ENCODE peak calls at places on chromosomes 3 and 15, in five cellular contexts. I, G, Y, A and K are unnamed samples.

GRCh38 chr3:106399773-106400172 is 531.0 kb upstream of the CBLB start:
- DNase-seq in I (no peak), G (no peak), Y (no peak), A (no peak), K (no peak)

GRCh38 chr3:174330303-174330702 is 528.8 kb upstream of the NAALADL2 start:
- DNase-seq in I (peak), G (peak), Y (no peak), A (no peak), K (peak)

GRCh38 chr3:141412936-141413354 is 44.6 kb downstream of the ZBTB38 start:
- DNase-seq in I (peak), G (peak), Y (peak), A (no peak), K (peak)

GRCh38 chr3:141052570-141053069 is 1.5 kb downstream of the SPSB4 start:
- DNase-seq in I (no peak), G (no peak), Y (peak), A (peak), K (no peak)

GRCh38 chr3:16998236-16998923 is 113.6 kb downstream of the PLCL2 start:
- DNase-seq in I (no peak), G (no peak), Y (no peak), A (no peak), K (no peak)

GRCh38 chr15:94052711-94053110 is 178.7 kb upstream of the MCTP2 start:
- DNase-seq in I (no peak), G (no peak), Y (no peak), A (no peak), K (no peak)

GRCh38 chr15:42736178-42736792 is 643 bp downstream of the CDAN1 start:
- DNase-seq in I (no peak), G (peak), Y (no peak), A (peak), K (no peak)

GRCh38 chr15:69760890-69761568 is 308.4 kb downstream of the RPLP1 start:
- DNase-seq in I (peak), G (peak), Y (peak), A (peak), K (peak)

GRCh38 chr3:62554264-62554799 is 181.0 kb upstream of the FEZF2 start:
- DNase-seq in I (no peak), G (peak), Y (no peak), A (no peak), K (no peak)

GRCh38 chr3:177195941-177196472 is 1.3 kb downstream of the TBL1XR1 start:
- DNase-seq in I (no peak), G (peak), Y (no peak), A (no peak), K (no peak)

GRCh38 chr3:177194319-177194718 is 3.0 kb downstream of the TBL1XR1 start:
- DNase-seq in I (no peak), G (no peak), Y (no peak), A (no peak), K (no peak)

GRCh38 chr3:177191108-177191779 is 6.0 kb downstream of the TBL1XR1 start:
- DNase-seq in I (no peak), G (no peak), Y (no peak), A (no peak), K (no peak)

GRCh38 chr3:177195242-177195940 is 1.9 kb downstream of the TBL1XR1 start:
- DNase-seq in I (no peak), G (no peak), Y (no peak), A (peak), K (no peak)

GRCh38 chr3:177193706-177194268 is 3.5 kb downstream of the TBL1XR1 start:
- DNase-seq in I (no peak), G (no peak), Y (no peak), A (no peak), K (no peak)
- H3K4me3 ChIP-seq in I (peak), G (no peak), Y (peak), A (peak), K (no peak)

GRCh38 chr3:76308541-76308940 is 523.2 kb upstream of the ZNF717 start:
- DNase-seq in I (peak), G (peak), Y (no peak), A (no peak), K (peak)

GRCh38 chr3:76307556-76307955 is 522.2 kb upstream of the ZNF717 start:
- DNase-seq in I (no peak), G (peak), Y (no peak), A (no peak), K (no peak)

GRCh38 chr3:76310661-76311060 is 525.3 kb upstream of the ZNF717 start:
- DNase-seq in I (no peak), G (no peak), Y (no peak), A (no peak), K (no peak)

DNA sequence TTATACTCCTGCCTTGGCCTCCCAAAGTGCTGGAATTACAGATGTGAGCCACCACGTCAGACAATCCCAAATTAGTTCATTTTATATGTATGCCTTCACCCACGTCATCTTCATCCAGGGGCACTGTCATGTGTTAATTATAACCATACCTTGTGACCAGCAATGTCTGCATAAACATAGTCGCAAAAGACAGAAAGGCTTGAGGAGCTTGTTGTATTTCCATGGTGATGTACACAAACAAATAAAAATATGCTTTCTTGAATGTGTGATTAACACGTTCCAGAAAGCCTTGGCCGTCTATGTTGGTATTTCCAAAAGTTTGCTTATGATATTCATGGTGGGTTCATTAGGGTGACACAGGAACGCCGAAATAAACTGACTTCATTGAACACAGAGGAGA is 524.7 kb upstream of the ZNF717 start:
- DNase-seq in I (no peak), G (no peak), Y (no peak), A (no peak), K (no peak)
- TF ChIP-seq CTCF in I (no peak), G (no peak), Y (no peak), A (no peak), K (no peak)

GRCh38 chr15:58330468-58330793 is 101.4 kb upstream of the LIPC start:
- DNase-seq in I (no peak), G (peak), Y (no peak), A (no peak), K (no peak)

GRCh38 chr15:58329781-58330467 is 101.9 kb upstream of the LIPC start:
- DNase-seq in I (no peak), G (no peak), Y (no peak), A (no peak), K (no peak)

GRCh38 chr15:58331903-58332675 is 99.7 kb upstream of the LIPC start:
- DNase-seq in I (peak), G (peak), Y (peak), A (peak), K (peak)

GRCh38 chr15:58331562-58331902 is 100.3 kb upstream of the LIPC start:
- DNase-seq in I (no peak), G (no peak), Y (no peak), A (no peak), K (peak)

GRCh38 chr15:58330836-58331561 is 100.8 kb upstream of the LIPC start:
- DNase-seq in I (no peak), G (peak), Y (no peak), A (peak), K (no peak)
- H3K4me3 ChIP-seq in I (no peak), G (peak), Y (no peak), A (peak), K (no peak)

GRCh38 chr3:165343185-165343584 is 147.0 kb upstream of the SLITRK3 start:
- DNase-seq in I (no peak), G (no peak), Y (no peak), A (no peak), K (no peak)

GRCh38 chr3:165336786-165337185 is 140.6 kb upstream of the SLITRK3 start:
- DNase-seq in I (no peak), G (no peak), Y (no peak), A (peak), K (no peak)

GRCh38 chr3:165339753-165340152 is 143.6 kb upstream of the SLITRK3 start:
- DNase-seq in I (no peak), G (no peak), Y (no peak), A (no peak), K (no peak)
- TF ChIP-seq CTCF in I (peak), G (no peak), Y (no peak), A (peak), K (no peak)

GRCh38 chr15:64211696-64212095 is 48.9 kb upstream of the PPIB start:
- DNase-seq in I (no peak), G (no peak), Y (no peak), A (no peak), K (no peak)
- H3K4me3 ChIP-seq in I (no peak), G (no peak), Y (no peak), A (no peak), K (no peak)

GRCh38 chr3:184174278-184174645 is 393 bp upstream of the AP2M1 start:
- DNase-seq in I (no peak), G (no peak), Y (no peak), A (no peak), K (no peak)

GRCh38 chr3:184173374-184173722 is 1.3 kb upstream of the AP2M1 start:
- DNase-seq in I (no peak), G (no peak), Y (no peak), A (no peak), K (no peak)

GRCh38 chr3:184175506-184175905 is 851 bp downstream of the AP2M1 start:
- DNase-seq in I (no peak), G (no peak), Y (no peak), A (no peak), K (no peak)

GRCh38 chr3:184175981-184176376 is 1.3 kb downstream of the AP2M1 start:
- DNase-seq in I (no peak), G (peak), Y (no peak), A (no peak), K (no peak)

GRCh38 chr3:184174646-184175492 is at the start of gene AP2M1:
- DNase-seq in I (peak), G (peak), Y (peak), A (peak), K (peak)
- TF ChIP-seq CTCF in I (no peak), G (no peak), Y (no peak), A (peak), K (no peak)

DNA sequence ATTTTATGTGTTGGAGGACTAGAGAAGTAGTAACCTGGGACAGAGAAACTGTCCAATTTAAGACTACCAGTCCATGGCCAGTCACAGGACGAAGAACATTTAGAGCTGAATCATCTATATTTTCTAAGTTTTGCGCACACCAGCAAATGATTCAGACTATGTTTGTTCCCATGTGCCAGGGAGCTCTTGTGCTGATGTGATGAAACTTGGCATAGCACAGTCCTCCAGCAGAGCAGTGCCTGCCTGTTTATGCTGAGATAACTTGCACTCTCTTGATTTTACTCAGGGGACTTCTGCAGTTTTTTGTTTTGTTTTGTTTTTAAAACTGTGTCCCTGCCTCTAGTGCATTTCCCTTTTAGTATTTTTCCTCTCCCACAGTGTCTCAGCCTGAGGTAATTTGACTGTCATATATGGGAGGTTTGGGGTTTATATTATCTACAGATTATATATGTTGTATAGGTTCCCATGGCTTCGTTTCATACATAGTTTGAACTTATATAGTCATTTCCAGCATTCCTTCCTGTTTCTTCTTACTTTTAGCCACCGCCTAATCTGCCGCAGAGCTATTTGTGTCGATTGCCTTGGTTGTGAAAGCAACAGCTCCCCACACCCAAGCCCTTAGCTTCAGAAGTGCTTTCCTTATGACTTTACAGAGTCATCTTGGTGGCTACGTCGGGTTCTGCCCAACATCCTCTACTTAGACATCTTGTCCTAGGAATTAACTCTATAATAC is 45.5 kb downstream of the PPM1L start:
- DNase-seq in I (no peak), G (peak), Y (peak), A (no peak), K (peak)
- H3K4me3 ChIP-seq in I (no peak), G (no peak), Y (peak), A (no peak), K (no peak)

GRCh38 chr3:156750874-156751245 is 75.3 kb upstream of the LEKR1 start:
- DNase-seq in I (no peak), G (peak), Y (no peak), A (no peak), K (no peak)

GRCh38 chr3:156750191-156750873 is 75.8 kb upstream of the LEKR1 start:
- DNase-seq in I (no peak), G (peak), Y (no peak), A (no peak), K (no peak)

GRCh38 chr3:156749244-156749643 is 74.9 kb downstream of the TIPARP start:
- DNase-seq in I (no peak), G (peak), Y (no peak), A (no peak), K (no peak)

GRCh38 chr3:156747046-156747445 is 72.7 kb downstream of the TIPARP start:
- DNase-seq in I (no peak), G (no peak), Y (no peak), A (no peak), K (no peak)

GRCh38 chr3:156751461-156752025 is 74.6 kb upstream of the LEKR1 start:
- DNase-seq in I (peak), G (peak), Y (no peak), A (no peak), K (peak)
- TF ChIP-seq CTCF in I (peak), G (peak), Y (no peak), A (no peak), K (peak)

DNA sequence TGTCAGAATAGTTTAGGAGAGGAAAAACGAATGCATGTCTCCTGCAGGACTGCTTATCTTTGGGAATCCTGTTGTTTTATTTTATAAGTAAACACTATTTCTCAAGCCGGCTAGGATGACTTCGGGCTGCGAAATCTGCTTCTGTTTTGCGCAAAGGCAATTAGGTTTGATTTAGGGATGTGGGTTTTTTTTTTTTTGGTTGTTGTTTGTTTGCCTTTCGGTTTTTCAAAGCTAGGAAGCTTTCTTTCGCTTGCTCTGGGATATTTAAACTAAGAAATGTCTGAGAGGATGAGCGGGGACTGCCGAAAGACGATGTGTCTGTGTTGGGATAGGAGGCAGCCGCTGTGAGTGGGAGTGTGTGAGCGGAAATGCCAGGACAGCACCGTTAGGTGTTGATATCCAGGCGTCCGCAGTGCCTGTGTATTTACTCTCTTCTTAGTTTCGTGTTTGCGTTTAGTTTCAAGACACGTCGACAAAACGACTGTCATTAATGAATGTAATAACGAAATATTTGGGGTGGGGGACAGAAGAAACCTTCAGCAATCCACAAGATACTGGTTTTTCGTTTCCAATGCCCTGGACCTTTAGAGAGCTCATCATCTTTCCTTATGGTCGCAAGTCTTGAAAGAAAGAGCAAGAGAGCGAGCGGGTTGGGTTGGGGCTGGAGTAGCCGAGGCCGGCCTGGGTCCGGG is 620 bp downstream of the ISL2 start:
- DNase-seq in I (no peak), G (peak), Y (no peak), A (no peak), K (no peak)
- H3K4me3 ChIP-seq in I (peak), G (peak), Y (peak), A (no peak), K (no peak)